ENCODE peak calls at places on chromosome 4, in eight cellular contexts. B, W, M, T, S, L, O and U are unnamed samples.
A peak's percentile ranks its signal among the peaks of the same experiment; 100 is the strongest.

GRCh38 chr4:75710246-75710645 is 14.1 kb upstream of the USO1 start:
- DNase-seq in O (no peak), M (no peak), L (no peak), S (no peak), T (no peak), B (no peak), W (no peak), U (no peak)

GRCh38 chr4:99811850-99812249 is 4.8 kb upstream of the DAPP1 start:
- DNase-seq in O (peak; percentile 46), L (peak; percentile 81), S (peak; percentile 48), B (peak; percentile 78), T (peak; percentile 37), M (no peak), W (no peak), U (peak; percentile 28)

GRCh38 chr4:144732584-144733130 is 86.7 kb downstream of the HHIP start:
- DNase-seq in W (no peak), O (no peak), L (no peak), M (no peak), B (no peak), S (no peak), T (no peak), U (no peak)

GRCh38 chr4:128228021-128228571 is 59.5 kb downstream of the PGRMC2 start:
- DNase-seq in O (peak; percentile 43), S (no peak), W (peak; percentile 3), T (no peak), M (no peak), B (no peak), L (no peak), U (no peak)

GRCh38 chr4:53131562-53131925 is 234.3 kb downstream of the SCFD2 start:
- DNase-seq in O (no peak), S (no peak), W (no peak), T (no peak), L (no peak), B (no peak), M (no peak), U (no peak)

GRCh38 chr4:78809928-78810835 is 34.0 kb downstream of the BMP2K start:
- DNase-seq in O (no peak), S (peak; percentile 16), W (no peak), T (no peak), M (no peak), B (no peak), L (no peak), U (no peak)

GRCh38 chr4:75158451-75158850 is 225.5 kb downstream of the PARM1 start:
- DNase-seq in O (no peak), W (no peak), T (no peak), L (no peak), M (no peak), S (no peak), B (no peak), U (no peak)

GRCh38 chr4:145891958-145892357 is 46.7 kb downstream of the ZNF827 start:
- DNase-seq in B (no peak), S (peak; percentile 11), L (no peak), W (no peak), O (no peak), M (no peak), T (no peak), U (peak; percentile 9)

GRCh38 chr4:184503869-184504300 is 29.5 kb upstream of the IRF2 start:
- DNase-seq in L (peak; percentile 41), T (peak; percentile 47), S (no peak), M (no peak), W (no peak), O (no peak), B (peak; percentile 31), U (no peak)

GRCh38 chr4:143473334-143474126 is 40.0 kb upstream of the SMARCA5 start:
- DNase-seq in T (no peak), M (no peak), W (no peak), S (no peak), B (peak; percentile 44), O (no peak), L (no peak), U (no peak)

GRCh38 chr4:128159967-128160366 is 98.9 kb downstream of the LARP1B start:
- DNase-seq in B (no peak), T (no peak), L (no peak), O (no peak), W (no peak), S (no peak), M (no peak), U (no peak)

GRCh38 chr4:141845901-141846300 is 209.5 kb downstream of the IL15 start:
- DNase-seq in O (no peak), M (no peak), W (no peak), L (no peak), S (no peak), T (no peak), B (no peak), U (no peak)

GRCh38 chr4:139243448-139244365 is 36.3 kb downstream of the MGARP start:
- DNase-seq in B (no peak), O (no peak), S (no peak), L (no peak), T (no peak), W (no peak), M (no peak), U (no peak)

GRCh38 chr4:148216866-148217814 is 225.1 kb downstream of the NR3C2 start:
- DNase-seq in L (no peak), M (no peak), W (no peak), T (no peak), B (peak; percentile 23), S (no peak), O (no peak), U (no peak)

GRCh38 chr4:73896416-73896815 is 27.2 kb downstream of the CXCL1 start:
- DNase-seq in O (no peak), B (no peak), S (no peak), L (no peak), T (no peak), M (no peak), W (no peak), U (no peak)

DNA sequence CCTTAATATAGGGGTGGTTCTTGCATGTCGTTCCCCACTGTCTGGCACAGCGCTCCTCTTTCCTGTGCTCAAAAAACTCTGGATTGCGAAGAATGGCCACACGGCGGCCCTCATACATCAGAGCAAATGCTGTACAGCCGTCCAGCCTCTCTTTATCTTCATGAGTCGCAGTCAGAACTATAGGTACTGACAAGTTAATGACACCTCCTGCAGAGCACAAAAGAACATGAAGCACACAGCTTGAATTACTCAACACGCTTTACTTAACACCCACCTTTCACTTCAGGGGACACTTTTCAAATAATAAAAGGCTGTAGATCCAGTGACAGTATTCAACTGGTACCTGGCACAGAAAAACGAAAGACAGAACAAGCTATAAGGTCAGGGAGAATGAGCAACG is 65.3 kb downstream of the PAPSS1 start:
- DNase-seq in O (no peak), M (no peak), L (no peak), B (no peak), T (no peak), W (peak; percentile 2), S (no peak), U (no peak)
- TF ChIP-seq CTCF in O (no peak), M (no peak), L (no peak), B (no peak), T (no peak), W (no peak), S (peak; percentile 13), U (no peak)

DNA sequence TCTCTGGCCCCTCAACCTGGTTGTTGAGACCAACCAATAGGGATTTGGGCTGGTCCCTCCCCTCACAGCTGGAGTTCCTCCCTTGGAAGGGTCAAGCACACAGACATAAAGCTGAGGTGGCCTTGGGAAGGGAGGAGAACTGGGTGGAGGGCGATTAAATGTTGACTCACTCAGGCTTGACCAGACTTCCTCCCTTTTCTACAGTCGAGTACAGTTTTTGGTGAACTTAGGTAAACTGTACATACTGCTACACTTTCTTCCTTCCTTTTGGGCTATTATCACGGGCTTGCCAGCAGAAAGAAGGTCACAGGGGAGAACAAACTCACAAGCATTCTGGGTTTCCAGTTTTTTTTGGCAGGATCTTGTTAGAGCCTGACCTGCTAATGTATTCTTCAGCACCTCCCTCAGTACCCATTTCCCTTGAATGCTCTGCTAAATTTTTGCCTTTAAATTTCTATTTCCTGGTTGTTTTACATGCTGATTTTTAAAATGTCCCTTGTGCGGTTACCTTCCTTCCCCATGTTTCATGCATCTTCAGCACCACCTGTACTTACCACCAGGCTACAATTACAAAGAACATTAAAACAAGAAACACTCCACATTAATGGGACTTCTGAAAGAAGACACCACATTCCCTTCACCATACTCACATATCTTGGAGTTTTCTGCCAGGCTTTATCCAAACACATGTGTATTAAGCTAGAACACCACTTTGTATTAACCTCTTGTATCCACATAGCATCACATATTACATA is 135.3 kb upstream of the RASGEF1B start:
- DNase-seq in T (no peak), B (peak; percentile 66), M (no peak), S (no peak), W (peak; percentile 20), L (no peak), O (peak; percentile 6), U (no peak)
- TF ChIP-seq CTCF in T (no peak), B (peak; percentile 40), M (no peak), S (no peak), W (no peak), L (no peak), O (no peak), U (no peak)

DNA sequence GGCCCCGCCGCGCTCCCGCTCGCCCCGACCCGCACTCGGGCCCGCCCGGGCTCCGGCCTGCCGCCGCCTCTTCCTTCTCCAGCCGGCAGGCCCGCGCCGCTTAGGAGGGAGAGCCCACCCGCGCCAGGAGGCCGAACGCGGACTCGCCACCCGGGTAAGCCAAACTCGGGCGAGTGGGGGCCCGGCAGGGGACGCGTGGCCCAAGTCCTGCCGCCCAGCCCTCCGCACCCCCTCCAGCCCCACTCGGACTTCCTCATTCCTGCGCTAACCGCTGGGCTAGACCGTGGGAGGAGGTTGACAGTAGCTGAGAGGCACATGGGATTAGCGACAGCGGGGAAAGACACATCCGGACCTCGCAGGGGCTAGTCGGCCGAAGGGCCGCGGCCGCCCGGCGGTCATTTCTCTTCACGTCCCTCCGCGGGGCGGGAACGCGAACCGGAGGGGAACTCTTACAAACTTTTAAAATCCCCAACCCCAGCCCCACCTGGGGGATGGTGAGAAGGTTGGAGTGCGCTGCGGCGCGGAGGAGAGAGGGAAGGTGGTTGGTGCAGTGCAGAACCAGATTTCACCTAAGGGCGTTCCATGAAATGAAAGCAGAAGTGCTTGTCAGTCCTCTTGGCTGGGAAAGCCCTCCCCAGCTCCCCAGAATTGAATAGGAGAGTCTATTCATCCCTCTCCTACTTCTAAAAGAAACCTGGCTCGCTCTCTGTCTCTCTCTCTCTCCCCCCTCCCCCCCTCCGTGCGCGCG is 650 bp downstream of the NFKB1 start:
- DNase-seq in O (peak; percentile 73), T (peak; percentile 81), B (peak; percentile 78), L (peak; percentile 94), W (peak; percentile 71), M (peak; percentile 68), S (peak; percentile 61), U (peak; percentile 65)
- TF ChIP-seq CTCF in O (no peak), T (no peak), B (no peak), L (no peak), W (no peak), M (no peak), S (no peak), U (no peak)

DNA sequence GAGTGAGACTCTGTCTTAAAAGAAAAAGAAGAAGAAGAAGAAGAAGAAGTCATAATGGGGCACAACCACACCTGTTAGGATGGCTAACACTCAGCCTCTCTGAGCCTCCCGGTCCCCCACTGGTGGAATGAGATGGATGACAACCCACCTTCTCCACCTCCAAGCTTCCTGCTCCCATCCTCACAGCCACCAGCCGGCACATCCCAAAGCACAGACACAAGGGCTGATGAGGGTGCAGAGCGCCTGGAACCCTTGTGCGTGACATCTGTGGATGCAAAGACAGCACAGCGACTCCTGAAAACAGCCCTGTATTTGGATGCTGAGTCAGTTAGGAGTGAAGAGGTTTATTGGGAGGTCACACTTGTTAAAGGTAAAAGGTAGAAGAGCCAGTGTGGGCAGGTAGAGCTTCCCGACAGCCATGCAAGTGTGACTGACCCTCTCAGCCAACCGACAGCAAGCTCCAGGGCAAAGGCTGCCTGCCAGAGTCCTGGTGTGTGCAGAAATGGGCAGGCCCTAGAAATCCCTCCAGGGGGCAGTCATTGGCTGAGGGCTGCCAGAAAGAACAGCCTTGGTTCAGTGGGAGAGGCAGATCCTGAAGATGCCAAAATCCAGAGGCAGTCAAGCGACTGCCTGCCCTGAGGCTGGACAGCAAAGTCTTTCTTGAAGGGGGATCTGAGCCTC is 26.6 kb upstream of the MAN2B2 start:
- DNase-seq in T (no peak), M (peak; percentile 83), B (peak; percentile 19), S (peak; percentile 61), O (peak; percentile 69), W (peak; percentile 61), L (peak; percentile 40), U (peak; percentile 69)
- TF ChIP-seq CTCF in T (no peak), M (peak; percentile 71), B (peak; percentile 54), S (peak; percentile 69), O (peak; percentile 32), W (peak; percentile 45), L (peak; percentile 5), U (peak; percentile 49)